ENCODE peak calls at places on chromosomes 6 and 20, in five cellular contexts. K is keratinocyte, E is epithelial cell of esophagus, L is WERI-Rb-1, S is right cardiac atrium. J is an unnamed sample.
A peak's percentile ranks its signal among the peaks of the same experiment; 100 is the strongest.

GRCh38 chr6:75882734-75883133 is 133.7 kb downstream of the MYO6 start:
- DNase-seq in L (no peak), K (peak; percentile 23), S (no peak), E (peak; percentile 84), J (peak; percentile 48)

GRCh38 chr6:150930816-150931215 is 65.3 kb downstream of the MTHFD1L start:
- DNase-seq in E (no peak), K (no peak), S (no peak), L (no peak), J (no peak)

GRCh38 chr6:157271911-157272310 is 51.4 kb downstream of the TMEM242 start:
- DNase-seq in S (no peak), E (no peak), K (no peak), L (no peak), J (no peak)

GRCh38 chr6:166626177-166627038 is 643 bp downstream of the RPS6KA2 start:
- DNase-seq in K (no peak), S (peak; percentile 70), L (peak; percentile 34), E (peak; percentile 67), J (no peak)

GRCh38 chr6:84033523-84034451 is at the start of gene MRAP2:
- DNase-seq in S (peak; percentile 72), K (no peak), E (peak; percentile 53), L (peak; percentile 49), J (no peak)

GRCh38 chr6:160714731-160715130 is 12.7 kb downstream of the PLG start:
- DNase-seq in E (no peak), L (no peak), S (no peak), K (no peak), J (no peak)

GRCh38 chr20:42093542-42094440 is 475.6 kb upstream of the CHD6 start:
- DNase-seq in S (no peak), L (no peak), K (no peak), E (no peak), J (no peak)

GRCh38 chr6:1208876-1209275 is 103.0 kb upstream of the FOXQ1 start:
- DNase-seq in K (no peak), E (peak; percentile 68), S (no peak), L (no peak), J (no peak)

GRCh38 chr20:3101251-3101650 is 16.7 kb upstream of the AVP start:
- DNase-seq in S (no peak), L (no peak), E (no peak), K (no peak), J (no peak)
- H3K4me3 ChIP-seq in S (no peak overlapping the region), L (no peak overlapping the region), E (no peak overlapping the region), K (no peak overlapping the region), J (no peak overlapping the region)

GRCh38 chr20:58513580-58514285 is 1.5 kb downstream of the APCDD1L start:
- DNase-seq in S (no peak), L (no peak), K (no peak), E (no peak), J (no peak)
- H3K4me3 ChIP-seq in S (no peak overlapping the region), L (no peak overlapping the region), K (no peak overlapping the region), E (no peak overlapping the region), J (peak overlapping the region; percentile 62)

GRCh38 chr6:3850451-3851203 is 1.5 kb downstream of the FAM50B start:
- DNase-seq in K (no peak), S (peak; percentile 58), L (no peak), E (no peak), J (no peak)

GRCh38 chr6:3847521-3847920 is 1.7 kb upstream of the FAM50B start:
- DNase-seq in K (no peak), E (no peak), S (no peak), L (no peak), J (no peak)

GRCh38 chr6:3848380-3848779 is 793 bp upstream of the FAM50B start:
- DNase-seq in L (peak; percentile 4), S (no peak), E (peak; percentile 35), K (peak; percentile 36), J (no peak)

GRCh38 chr6:3849681-3850450 is 693 bp downstream of the FAM50B start:
- DNase-seq in S (peak; percentile 77), K (no peak), L (no peak), E (peak; percentile 14), J (no peak)

GRCh38 chr6:3848925-3849605 is at the start of gene FAM50B:
- DNase-seq in K (peak; percentile 45), S (peak; percentile 98), L (peak; percentile 95), E (peak; percentile 86), J (peak; percentile 37)
- H3K4me3 ChIP-seq in K (peak within 1 kb of the TSS; percentile 58), S (peak within 1 kb of the TSS; percentile 0), L (peak within 1 kb of the TSS; percentile 55), E (peak within 1 kb of the TSS; percentile 65), J (peak within 1 kb of the TSS; percentile 49)

DNA sequence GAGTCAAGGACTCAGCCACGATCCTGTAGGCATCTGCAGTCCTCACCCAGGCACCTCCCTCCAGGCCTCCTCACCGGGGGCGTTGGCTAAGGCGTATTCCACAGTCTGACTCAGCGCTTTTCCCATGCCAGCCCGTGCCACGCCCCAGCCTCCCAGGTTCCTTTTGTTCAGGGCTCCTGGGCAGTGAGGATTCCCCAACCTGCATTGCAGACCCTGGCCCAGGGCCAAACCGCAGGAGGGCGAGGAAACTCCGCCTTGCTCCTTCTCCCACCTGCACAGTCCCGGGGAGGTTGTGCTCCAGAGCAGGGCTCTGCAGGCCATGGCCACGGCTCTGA is 202.8 kb upstream of the CST7 start:
- DNase-seq in E (peak; percentile 98), S (no peak), K (peak; percentile 73), L (no peak), J (no peak)
- H3K4me3 ChIP-seq in E (no peak overlapping the region), S (no peak overlapping the region), K (no peak overlapping the region), L (no peak overlapping the region), J (no peak overlapping the region)

GRCh38 chr20:6122873-6123649 is at the start of gene FERMT1:
- DNase-seq in S (peak; percentile 81), L (peak; percentile 56), E (peak; percentile 98), K (peak; percentile 96), J (no peak)
- H3K4me3 ChIP-seq in S (peak within 1 kb of the TSS; percentile 6), L (peak within 1 kb of the TSS; percentile 32), E (peak within 1 kb of the TSS; percentile 81), K (peak within 1 kb of the TSS; percentile 95), J (peak within 1 kb of the TSS; percentile 58)

GRCh38 chr20:5770987-5771318 is 20.8 kb downstream of the SHLD1 start:
- DNase-seq in K (no peak), S (no peak), L (no peak), E (no peak), J (no peak)

GRCh38 chr20:5773589-5773988 is 23.4 kb downstream of the SHLD1 start:
- DNase-seq in L (no peak), S (no peak), K (no peak), E (no peak), J (no peak)

GRCh38 chr20:5772704-5773103 is 22.5 kb downstream of the SHLD1 start:
- DNase-seq in K (no peak), S (no peak), L (no peak), E (no peak), J (no peak)

GRCh38 chr20:5767493-5768098 is 17.4 kb downstream of the SHLD1 start:
- DNase-seq in S (no peak), E (no peak), K (no peak), L (no peak), J (no peak)

DNA sequence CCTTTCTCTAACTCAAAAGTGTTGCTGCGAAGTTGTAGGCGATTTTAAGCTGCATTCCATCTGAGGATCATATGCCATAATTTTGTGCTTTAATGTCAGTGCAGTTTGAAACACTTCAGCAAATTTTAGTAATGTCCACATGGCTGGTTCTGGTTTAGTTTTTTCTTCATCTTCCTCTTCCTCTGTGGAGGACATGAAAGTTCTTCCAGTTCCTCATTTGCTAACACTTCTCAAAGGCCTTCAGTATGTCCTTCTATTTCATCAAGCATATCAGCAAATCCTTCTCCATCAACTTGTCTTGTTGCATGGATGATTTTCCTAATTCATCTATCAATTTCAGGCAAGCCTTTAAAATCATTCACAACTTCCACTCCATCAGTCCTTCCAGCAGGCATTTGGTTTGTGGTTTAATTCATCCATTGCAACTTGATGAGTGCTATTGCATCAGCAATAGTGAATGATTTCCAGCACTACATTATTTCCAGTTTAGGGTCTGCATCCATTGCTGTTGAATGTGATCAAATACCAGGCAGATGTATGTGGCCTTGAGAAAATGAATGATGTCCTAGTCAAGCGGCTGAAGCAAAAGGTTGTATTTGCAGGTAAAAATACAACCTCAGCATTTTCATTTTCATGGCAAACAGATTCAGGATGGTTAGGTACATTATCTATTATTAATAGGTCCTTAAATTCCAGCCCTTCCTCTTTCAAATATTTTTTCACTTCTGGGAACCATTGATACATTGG is 20.2 kb downstream of the SHLD1 start:
- DNase-seq in L (no peak), S (no peak), E (no peak), K (no peak), J (no peak)
- H3K4me3 ChIP-seq in L (no peak overlapping the region), S (no peak overlapping the region), E (no peak overlapping the region), K (no peak overlapping the region), J (no peak overlapping the region)

J was measured in skeletal muscle cell.